ENCODE peak calls at places on chromosomes 7 and 10, in six cellular contexts. X, V, H, F, N and A are unnamed samples.
A peak's percentile ranks its signal among the peaks of the same experiment; 100 is the strongest.

GRCh38 chr10:124827474-124827873 is 25.9 kb downstream of the ABRAXAS2 start:
- DNase-seq in H (peak; percentile 18), N (no peak), F (no peak), V (no peak), X (peak; percentile 14), A (no peak)

GRCh38 chr7:97871659-97872024 is 566 bp downstream of the ASNS start:
- DNase-seq in H (no peak), X (no peak), F (no peak), V (no peak), N (no peak), A (peak; percentile 39)

GRCh38 chr10:31133628-31134302 is 102.1 kb upstream of the ZNF438 start:
- DNase-seq in V (peak; percentile 87), F (peak; percentile 14), H (peak; percentile 78), N (peak; percentile 72), X (peak; percentile 65), A (peak; percentile 79)

GRCh38 chr10:8767616-8768015 is 713.1 kb downstream of the GATA3 start:
- DNase-seq in N (no peak), H (no peak), V (no peak), F (peak; percentile 60), X (no peak), A (no peak)

GRCh38 chr10:11451640-11452260 is 159.7 kb downstream of the USP6NL start:
- DNase-seq in F (no peak), X (no peak), H (no peak), N (peak; percentile 41), V (no peak), A (peak; percentile 22)

GRCh38 chr7:2637505-2638223 is 5.9 kb downstream of the TTYH3 start:
- DNase-seq in F (no peak), V (no peak), X (no peak), H (no peak), N (no peak), A (no peak)

GRCh38 chr7:78770422-78771410 is 682.8 kb downstream of the MAGI2 start:
- DNase-seq in N (peak; percentile 66), H (peak; percentile 43), V (no peak), F (no peak), X (peak; percentile 71), A (peak; percentile 73)

GRCh38 chr7:92634924-92635519 is 44.8 kb upstream of the FAM133B start:
- DNase-seq in X (peak; percentile 90), F (no peak), N (no peak), V (no peak), H (peak; percentile 94), A (no peak)

GRCh38 chr10:91378061-91378460 is 32.1 kb upstream of the HECTD2 start:
- DNase-seq in V (no peak), H (peak; percentile 12), F (no peak), X (peak; percentile 13), N (no peak), A (no peak)

GRCh38 chr7:29146082-29146706 is at the start of gene CPVL:
- DNase-seq in H (peak; percentile 4), F (peak; percentile 64), X (no peak), V (peak; percentile 38), N (peak; percentile 77), A (peak; percentile 78)

GRCh38 chr10:128078136-128078969 is 47.9 kb downstream of the MKI67 start:
- DNase-seq in N (peak; percentile 88), V (peak; percentile 27), F (peak; percentile 50), X (peak; percentile 37), H (peak; percentile 52), A (peak; percentile 77)

GRCh38 chr7:45456747-45457146 is 117.4 kb upstream of the ADCY1 start:
- DNase-seq in X (no peak), F (no peak), V (no peak), H (no peak), N (no peak), A (no peak)

GRCh38 chr10:92350411-92350810 is 59.4 kb downstream of the MARCHF5 start:
- DNase-seq in V (no peak), N (no peak), H (peak; percentile 6), X (no peak), F (no peak), A (no peak)

GRCh38 chr10:48444861-48445841 is 138.7 kb downstream of the MAPK8 start:
- DNase-seq in V (no peak), H (no peak), N (peak; percentile 52), X (no peak), F (no peak), A (peak; percentile 61)

GRCh38 chr10:124588736-124589451 is 127.3 kb downstream of the LHPP start:
- DNase-seq in X (peak; percentile 28), H (peak; percentile 74), V (no peak), F (no peak), N (no peak), A (no peak)

GRCh38 chr10:114256822-114257221 is 17.8 kb downstream of the VWA2 start:
- DNase-seq in H (peak; percentile 24), X (no peak), N (no peak), F (no peak), V (no peak), A (no peak)

GRCh38 chr10:86357676-86358075 is 8.9 kb downstream of the GRID1 start:
- DNase-seq in X (no peak), F (no peak), V (no peak), H (no peak), N (no peak), A (no peak)

GRCh38 chr7:155863721-155864151 is 51.5 kb upstream of the SHH start:
- DNase-seq in X (no peak), H (no peak), V (no peak), N (peak; percentile 23), F (no peak), A (peak; percentile 12)

GRCh38 chr10:3822541-3822940 is 37.5 kb upstream of the KLF6 start:
- DNase-seq in N (no peak), V (no peak), F (no peak), X (no peak), H (no peak), A (no peak)

GRCh38 chr10:72058989-72059842 is 29.1 kb downstream of the SPOCK2 start:
- DNase-seq in F (no peak), H (peak; percentile 33), V (no peak), X (no peak), N (no peak), A (no peak)

GRCh38 chr10:116094356-116094755 is 178.7 kb downstream of the GFRA1 start:
- DNase-seq in V (no peak), H (no peak), X (no peak), F (no peak), N (no peak), A (no peak)

GRCh38 chr10:16545126-16545736 is 23.6 kb upstream of the C1QL3 start:
- DNase-seq in N (no peak), X (peak; percentile 29), V (no peak), F (no peak), H (peak; percentile 34), A (peak; percentile 30)

GRCh38 chr7:30433082-30433481 is 45.5 kb downstream of the NOD1 start:
- DNase-seq in F (no peak), N (no peak), H (peak; percentile 6), X (peak; percentile 75), V (no peak), A (peak; percentile 36)

GRCh38 chr7:71290382-71290781 is 158.4 kb downstream of the GALNT17 start:
- DNase-seq in X (no peak), V (no peak), F (no peak), N (no peak), H (no peak), A (no peak)

GRCh38 chr10:33871557-33871956 is 537.1 kb upstream of the NRP1 start:
- DNase-seq in F (no peak), N (no peak), V (no peak), X (no peak), H (no peak), A (no peak)

GRCh38 chr7:14759785-14760184 is 142.8 kb downstream of the DGKB start:
- DNase-seq in F (no peak), N (no peak), V (no peak), H (no peak), X (no peak), A (no peak)

GRCh38 chr10:76576276-76576962 is 1061.2 kb downstream of the KCNMA1 start:
- DNase-seq in F (no peak), H (peak; percentile 69), N (no peak), X (peak; percentile 76), V (no peak), A (no peak)

GRCh38 chr7:121076350-121077164 is 88.0 kb downstream of the CPED1 start:
- DNase-seq in H (peak; percentile 79), X (peak; percentile 93), V (no peak), N (no peak), F (no peak), A (no peak)

GRCh38 chr7:118195837-118196474 is 12.0 kb downstream of the LSM8 start:
- DNase-seq in V (peak; percentile 37), X (peak; percentile 70), F (peak; percentile 46), N (peak; percentile 55), H (peak; percentile 68), A (no peak)

GRCh38 chr10:21260060-21260792 is 265.3 kb downstream of the SKIDA1 start:
- DNase-seq in V (no peak), N (no peak), H (no peak), F (peak; percentile 25), X (no peak), A (no peak)

GRCh38 chr10:117186832-117187615 is 10.3 kb upstream of the KCNK18 start:
- DNase-seq in V (no peak), H (no peak), F (peak; percentile 64), N (no peak), X (peak; percentile 7), A (no peak)

GRCh38 chr7:17940302-17941170 is at the start of gene SNX13:
- DNase-seq in F (peak; percentile 93), H (peak; percentile 95), V (peak; percentile 92), N (peak; percentile 91), X (peak; percentile 92), A (peak; percentile 95)
- H3K23ac ChIP-seq in F (no peak within 1 kb of the TSS), H (no peak within 1 kb of the TSS), V (peak within 1 kb of the TSS; percentile 90), N (no peak within 1 kb of the TSS), X (peak within 1 kb of the TSS; percentile 100), A (no peak within 1 kb of the TSS)

GRCh38 chr7:123292227-123292626 is 92.5 kb upstream of the SLC13A1 start:
- DNase-seq in F (no peak), H (no peak), V (no peak), X (no peak), N (no peak), A (no peak)
- H4K91ac ChIP-seq in F (no peak overlapping the region), H (no peak overlapping the region), V (no peak overlapping the region), X (no peak overlapping the region), N (no peak overlapping the region), A (no peak overlapping the region)

DNA sequence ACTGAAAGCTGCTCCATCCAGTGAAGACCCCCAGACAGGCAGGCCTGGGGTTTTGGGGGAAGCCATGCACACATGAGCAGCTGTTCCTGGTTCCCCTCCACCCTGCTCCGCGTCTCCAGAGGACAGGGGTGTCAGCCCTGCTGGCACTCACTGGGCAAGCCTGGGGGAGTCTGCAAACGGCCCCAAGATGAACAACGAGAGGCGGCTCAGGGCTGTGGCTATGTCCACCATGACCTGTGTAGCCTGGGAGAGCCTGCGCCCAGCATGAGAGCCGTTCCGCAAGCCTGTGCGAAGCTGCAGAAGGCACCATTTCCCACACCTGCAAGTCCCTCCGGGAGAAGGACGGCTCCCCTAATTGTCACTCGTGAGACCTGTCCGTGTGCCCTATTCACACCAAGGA is 59.5 kb downstream of the DPYSL4 start:
- DNase-seq in X (no peak), N (no peak), F (no peak), V (no peak), H (no peak), A (no peak)
- H3K23ac ChIP-seq in X (no peak overlapping the region), N (no peak overlapping the region), F (no peak overlapping the region), V (peak overlapping the region; percentile 85), H (no peak overlapping the region), A (no peak overlapping the region)

GRCh38 chr10:111551001-111551400 is 474.2 kb downstream of the ADRA2A start:
- DNase-seq in H (peak; percentile 26), N (no peak), F (no peak), V (no peak), X (no peak), A (no peak)

GRCh38 chr10:111546216-111546615 is 469.4 kb downstream of the ADRA2A start:
- DNase-seq in H (no peak), X (no peak), V (no peak), N (no peak), F (no peak), A (no peak)

GRCh38 chr10:111545806-111546205 is 469.0 kb downstream of the ADRA2A start:
- DNase-seq in H (no peak), N (no peak), F (no peak), V (no peak), X (no peak), A (no peak)
- H4K91ac ChIP-seq in H (no peak overlapping the region), N (no peak overlapping the region), F (no peak overlapping the region), V (no peak overlapping the region), X (no peak overlapping the region), A (no peak overlapping the region)